ENCODE peak calls at places on chromosomes 11 and 22, in six cellular contexts. B is BE2C; D is mucosa of descending colon; F is CD8-positive, alpha-beta T cell; Q is endodermal cell; W is colonic mucosa. X is an unnamed sample.

GRCh38 chr11:1396375-1396841 is 6.7 kb downstream of the BRSK2 start:
- DNase-seq in B (no peak), F (no peak), Q (no peak), W (no peak), D (no peak), X (peak; percentile 72)

GRCh38 chr11:30244255-30244654 is 13.4 kb downstream of the FSHB start:
- DNase-seq in Q (no peak), W (no peak), B (no peak), D (no peak), F (no peak), X (peak; percentile 52)

GRCh38 chr11:118923721-118924587 is 1.8 kb downstream of the BCL9L start:
- DNase-seq in D (peak; percentile 47), F (no peak), B (no peak), Q (no peak), W (peak; percentile 61), X (peak; percentile 90)

GRCh38 chr11:123519055-123519796 is 89.2 kb downstream of the GRAMD1B start:
- DNase-seq in W (no peak), F (no peak), Q (peak; percentile 68), B (no peak), D (no peak), X (peak; percentile 93)

GRCh38 chr11:116499396-116500001 is 273.3 kb downstream of the BUD13 start:
- DNase-seq in W (peak; percentile 88), D (peak; percentile 94), F (no peak), Q (peak; percentile 98), B (peak; percentile 94), X (peak; percentile 92)

GRCh38 chr22:20979243-20979809 is 2.8 kb upstream of the LZTR1 start:
- DNase-seq in B (peak; percentile 77), F (peak; percentile 29), D (peak; percentile 86), W (peak; percentile 89), Q (peak; percentile 98), X (peak; percentile 97)

GRCh38 chr22:20431520-20432237 is 5.9 kb downstream of the SCARF2 start:
- DNase-seq in D (no peak), W (no peak), B (no peak), Q (peak; percentile 76), F (no peak), X (peak; percentile 86)

GRCh38 chr11:61861634-61862033 is 29.7 kb downstream of the FADS3 start:
- DNase-seq in F (no peak), Q (no peak), B (no peak), W (no peak), D (no peak), X (peak; percentile 30)

GRCh38 chr11:96464695-96465307 is 75.0 kb downstream of the JRKL start:
- DNase-seq in B (peak; percentile 26), Q (no peak), D (peak; percentile 6), F (no peak), W (no peak), X (peak; percentile 86)

GRCh38 chr11:124717421-124717785 is 22.3 kb upstream of the NRGN start:
- DNase-seq in W (no peak), Q (no peak), D (no peak), B (no peak), F (no peak), X (no peak)

GRCh38 chr11:112238041-112238440 is 11.8 kb downstream of the PTS start:
- DNase-seq in W (no peak), F (no peak), D (no peak), B (no peak), Q (no peak), X (no peak)

GRCh38 chr11:112235750-112236390 is 9.6 kb downstream of the PTS start:
- DNase-seq in Q (no peak), W (no peak), B (no peak), F (no peak), D (no peak), X (no peak)

GRCh38 chr11:112247198-112247597 is 13.5 kb downstream of the PLET1 start:
- DNase-seq in D (no peak), F (no peak), Q (no peak), B (no peak), W (no peak), X (no peak)

GRCh38 chr11:112237451-112237850 is 11.2 kb downstream of the PTS start:
- DNase-seq in D (no peak), W (no peak), Q (no peak), F (no peak), B (no peak), X (no peak)

DNA sequence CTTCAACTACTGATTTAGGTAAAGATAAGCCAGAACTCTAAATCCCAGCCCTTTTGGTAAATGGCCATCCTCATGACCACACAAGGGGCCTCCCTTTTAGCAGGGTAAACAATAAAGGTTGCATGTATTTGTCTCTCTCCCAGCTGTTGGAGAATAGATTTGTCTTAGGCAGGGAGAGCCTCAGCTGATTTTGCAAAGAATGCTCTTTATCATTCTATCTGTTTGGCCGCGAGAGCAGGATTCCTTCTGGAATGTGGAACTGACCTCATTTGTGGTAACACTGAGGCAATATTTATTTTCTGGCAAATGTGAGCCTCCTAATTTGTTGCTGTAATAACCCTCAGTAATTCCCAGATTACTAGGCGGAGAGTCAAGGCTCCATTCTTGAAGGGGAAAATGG is 15.3 kb downstream of the PTS start:
- DNase-seq in W (no peak), B (no peak), D (peak; percentile 21), Q (no peak), F (no peak), X (peak; percentile 77)
- TF ChIP-seq CTCF in W (no peak), B (no peak), D (no peak), Q (no peak), F (no peak), X (no peak)

GRCh38 chr11:69035959-69036340 is 12.8 kb upstream of the TPCN2 start:
- DNase-seq in B (no peak), Q (no peak), W (no peak), D (no peak), F (no peak), X (peak; percentile 89)

GRCh38 chr11:69034123-69034522 is 14.6 kb upstream of the TPCN2 start:
- DNase-seq in B (no peak), W (no peak), D (no peak), F (no peak), Q (no peak), X (peak; percentile 59)

GRCh38 chr11:69033431-69033830 is 15.3 kb upstream of the TPCN2 start:
- DNase-seq in Q (no peak), W (no peak), F (no peak), B (no peak), D (no peak), X (no peak)

GRCh38 chr11:69037074-69037473 is 11.7 kb upstream of the TPCN2 start:
- DNase-seq in F (no peak), Q (no peak), B (no peak), D (no peak), W (no peak), X (no peak)

GRCh38 chr11:69035150-69035958 is 13.4 kb upstream of the TPCN2 start:
- DNase-seq in W (no peak), D (no peak), Q (peak; percentile 68), B (no peak), F (no peak), X (peak; percentile 49)
- H3K9me3 ChIP-seq in W (no peaks in the 10 kb centered on the region), D (no peaks in the 10 kb centered on the region), Q (no peaks in the 10 kb centered on the region), B (no peaks in the 10 kb centered on the region), F (no peaks in the 10 kb centered on the region), X (no peaks in the 10 kb centered on the region)

DNA sequence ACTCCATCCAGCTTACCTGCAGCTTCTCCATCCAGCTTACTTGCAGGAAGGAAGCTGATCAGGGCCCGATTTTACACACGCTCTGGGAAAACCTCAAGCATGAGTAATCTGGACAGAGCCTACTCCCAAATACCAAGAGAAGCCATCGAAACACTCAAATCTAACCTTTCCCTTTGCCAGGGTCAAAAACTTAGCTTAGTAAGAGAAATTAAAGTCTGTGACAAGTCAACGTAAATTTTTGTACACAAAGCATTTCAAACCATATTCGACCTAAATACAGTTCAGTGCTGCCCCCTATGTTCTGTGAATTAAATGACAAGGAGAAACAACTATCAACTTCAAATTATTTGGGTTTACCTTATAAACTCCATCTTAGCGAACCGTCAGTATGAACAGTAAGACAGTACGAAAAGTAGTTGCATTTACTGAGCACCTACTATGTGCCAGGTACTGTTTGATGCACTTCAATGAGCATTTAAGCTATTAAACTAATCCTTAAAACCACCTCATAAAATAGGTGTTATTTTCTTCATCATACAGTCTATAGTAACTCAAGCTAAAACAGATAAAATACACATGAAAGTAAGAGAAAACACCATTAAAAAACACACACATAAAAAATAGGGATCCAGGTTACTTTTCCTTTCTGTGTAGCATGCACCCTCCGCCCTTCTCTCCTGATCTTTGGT is 36.9 kb downstream of the ARFGAP3 start:
- DNase-seq in B (no peak), Q (no peak), W (no peak), D (peak; percentile 37), F (no peak), X (peak; percentile 91)
- TF ChIP-seq CTCF in B (peak; percentile 67), Q (peak; percentile 71), W (peak; percentile 64), D (no peak), F (no peak), X (peak; percentile 59)

GRCh38 chr22:42179616-42180015 is 49.0 kb upstream of the CYP2D6 start:
- DNase-seq in F (no peak), D (no peak), Q (peak; percentile 24), B (no peak), W (no peak), X (peak; percentile 95)
- H3K9me3 ChIP-seq in F (no peaks in the 10 kb centered on the region), D (no peaks in the 10 kb centered on the region), Q (no peaks in the 10 kb centered on the region), B (no peaks in the 10 kb centered on the region), W (no peaks in the 10 kb centered on the region), X (no peaks in the 10 kb centered on the region)

GRCh38 chr22:24157783-24158170 is 23.5 kb upstream of the SUSD2 start:
- DNase-seq in F (no peak), B (no peak), D (no peak), W (no peak), Q (no peak), X (peak; percentile 94)

GRCh38 chr22:24156146-24156914 is 25.0 kb upstream of the SUSD2 start:
- DNase-seq in W (peak; percentile 39), Q (no peak), D (no peak), B (peak; percentile 66), F (peak; percentile 46), X (peak; percentile 95)

GRCh38 chr22:24154826-24155225 is 26.5 kb upstream of the SUSD2 start:
- DNase-seq in D (no peak), Q (no peak), F (no peak), B (no peak), W (no peak), X (no peak)

GRCh38 chr22:24155597-24156145 is 25.6 kb upstream of the SUSD2 start:
- DNase-seq in Q (peak; percentile 83), B (peak; percentile 62), D (peak; percentile 77), W (peak; percentile 78), F (peak; percentile 23), X (peak; percentile 97)

GRCh38 chr22:24156915-24157782 is 24.1 kb upstream of the SUSD2 start:
- DNase-seq in F (peak; percentile 84), B (peak; percentile 94), D (peak; percentile 89), W (peak; percentile 90), Q (peak; percentile 98), X (peak; percentile 99)
- TF ChIP-seq CTCF in F (peak; percentile 77), B (peak; percentile 92), D (peak; percentile 86), W (peak; percentile 79), Q (peak; percentile 98), X (peak; percentile 80)

DNA sequence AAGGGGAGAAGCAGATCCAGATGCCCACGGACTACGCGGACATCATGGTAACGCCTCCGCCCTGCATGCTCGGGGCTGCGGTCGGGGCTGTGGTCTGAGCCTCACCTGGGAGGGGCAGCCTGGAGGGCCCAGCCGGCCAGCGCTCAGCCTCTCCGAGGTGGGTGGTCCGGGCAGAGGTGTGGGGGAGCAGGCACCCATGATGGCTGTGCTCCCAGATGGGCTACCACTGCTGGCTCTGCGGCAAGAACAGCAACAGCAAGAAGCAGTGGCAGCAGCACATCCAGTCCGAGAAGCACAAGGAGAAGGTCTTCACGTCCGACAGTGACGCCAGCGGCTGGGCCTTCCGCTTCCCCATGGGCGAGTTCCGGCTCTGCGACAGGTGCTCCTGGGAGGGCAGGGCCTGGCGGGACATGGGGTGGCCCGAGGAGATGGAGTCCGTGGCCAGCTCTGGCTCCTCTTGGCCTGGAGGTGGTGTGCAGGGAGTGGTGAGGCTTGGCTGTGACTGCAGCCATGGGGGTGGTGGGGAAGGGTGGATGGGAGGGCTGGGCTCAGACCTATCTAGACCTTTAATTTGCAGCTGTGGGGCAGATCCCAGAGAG is 25.2 kb upstream of the TEF start:
- DNase-seq in F (no peak), B (no peak), D (no peak), Q (no peak), W (no peak), X (no peak)
- H3K9me3 ChIP-seq in F (no peaks in the 10 kb centered on the region), B (no peaks in the 10 kb centered on the region), D (no peaks in the 10 kb centered on the region), Q (no peaks in the 10 kb centered on the region), W (no peaks in the 10 kb centered on the region), X (no peaks in the 10 kb centered on the region)

X was measured in osteoblast.